ENCODE peak calls at places on chromosomes 1 and 21, in four cellular contexts. One of them, this sample, is unnamed.

GRCh38 chr1:84442256-84442655 is 36.8 kb upstream of the RPF1 start:
- DNase-seq in MM.1S: peak; percentile 56
- DNase-seq in fibroblast of lung: peak; percentile 94
- DNase-seq in hepatocyte: peak; percentile 57
- DNase-seq in this sample: peak; percentile 83

GRCh38 chr21:42520628-42521253 is 7.1 kb downstream of the SLC37A1 start:
- DNase-seq in hepatocyte: no peak
- DNase-seq in fibroblast of lung: no peak
- DNase-seq in MM.1S: no peak
- DNase-seq in this sample: no peak

GRCh38 chr1:169115891-169116585 is 9.5 kb downstream of the ATP1B1 start:
- DNase-seq in fibroblast of lung: no peak
- DNase-seq in hepatocyte: peak; percentile 88
- DNase-seq in MM.1S: peak; percentile 87
- DNase-seq in this sample: peak; percentile 90

GRCh38 chr1:57440096-57440495 is 16.2 kb upstream of the DAB1 start:
- DNase-seq in fibroblast of lung: no peak
- DNase-seq in hepatocyte: no peak
- DNase-seq in MM.1S: no peak
- DNase-seq in this sample: no peak

GRCh38 chr1:7372477-7373120 is 398.5 kb upstream of the VAMP3 start:
- DNase-seq in fibroblast of lung: no peak
- DNase-seq in MM.1S: no peak
- DNase-seq in hepatocyte: no peak
- DNase-seq in this sample: no peak

GRCh38 chr1:150976879-150977694 is 2.5 kb upstream of the CERS2 start:
- DNase-seq in hepatocyte: peak; percentile 76
- DNase-seq in MM.1S: peak; percentile 86
- DNase-seq in fibroblast of lung: no peak
- DNase-seq in this sample: peak; percentile 76

GRCh38 chr21:43206231-43207042 is 37.6 kb downstream of the CRYAA start:
- DNase-seq in hepatocyte: no peak
- DNase-seq in fibroblast of lung: no peak
- DNase-seq in MM.1S: no peak
- DNase-seq in this sample: no peak

GRCh38 chr1:175152006-175152652 is 40.4 kb downstream of the KIAA0040 start:
- DNase-seq in MM.1S: peak; percentile 68
- DNase-seq in fibroblast of lung: peak; percentile 42
- DNase-seq in hepatocyte: peak; percentile 77
- DNase-seq in this sample: no peak

GRCh38 chr21:16841917-16842316 is 670.9 kb upstream of the CXADR start:
- DNase-seq in hepatocyte: no peak
- DNase-seq in MM.1S: no peak
- DNase-seq in fibroblast of lung: no peak
- DNase-seq in this sample: no peak

GRCh38 chr1:226436472-226436854 is 28.6 kb upstream of the PARP1 start:
- DNase-seq in MM.1S: no peak
- DNase-seq in hepatocyte: no peak
- DNase-seq in fibroblast of lung: no peak
- DNase-seq in this sample: no peak

GRCh38 chr1:233357595-233358446 is 30.3 kb downstream of the MAP3K21 start:
- DNase-seq in MM.1S: peak; percentile 38
- DNase-seq in fibroblast of lung: no peak
- DNase-seq in hepatocyte: no peak
- DNase-seq in this sample: no peak

GRCh38 chr1:236688705-236689104 is 2.4 kb downstream of the ACTN2 start:
- DNase-seq in hepatocyte: no peak
- DNase-seq in fibroblast of lung: no peak
- DNase-seq in MM.1S: no peak
- DNase-seq in this sample: no peak

GRCh38 chr1:214439352-214440119 is 111.9 kb downstream of the PTPN14 start:
- DNase-seq in hepatocyte: peak; percentile 83
- DNase-seq in fibroblast of lung: peak; percentile 98
- DNase-seq in MM.1S: peak; percentile 96
- DNase-seq in this sample: peak; percentile 99

GRCh38 chr1:101302831-101303511 is 66.2 kb downstream of the S1PR1 start:
- DNase-seq in fibroblast of lung: no peak
- DNase-seq in MM.1S: no peak
- DNase-seq in hepatocyte: no peak
- DNase-seq in this sample: no peak

GRCh38 chr1:32874860-32875793 is 4.4 kb upstream of the FNDC5 start:
- DNase-seq in MM.1S: no peak
- DNase-seq in fibroblast of lung: no peak
- DNase-seq in hepatocyte: no peak
- DNase-seq in this sample: peak; percentile 21

GRCh38 chr1:89070509-89070908 is 5.5 kb upstream of the GBP1 start:
- DNase-seq in hepatocyte: no peak
- DNase-seq in MM.1S: no peak
- DNase-seq in fibroblast of lung: no peak
- DNase-seq in this sample: no peak

GRCh38 chr1:228867951-228868730 is 132.9 kb downstream of the RHOU start:
- DNase-seq in MM.1S: no peak
- DNase-seq in hepatocyte: no peak
- DNase-seq in fibroblast of lung: no peak
- DNase-seq in this sample: no peak

GRCh38 chr1:11617314-11617713 is 36.9 kb downstream of the FBXO2 start:
- DNase-seq in MM.1S: no peak
- DNase-seq in fibroblast of lung: no peak
- DNase-seq in hepatocyte: no peak
- DNase-seq in this sample: no peak

GRCh38 chr21:26167593-26167992 is 3.0 kb downstream of the APP start:
- DNase-seq in MM.1S: no peak
- DNase-seq in hepatocyte: no peak
- DNase-seq in fibroblast of lung: no peak
- DNase-seq in this sample: no peak

GRCh38 chr1:53526451-53527101 is 67.4 kb downstream of the DMRTB1 start:
- DNase-seq in MM.1S: no peak
- DNase-seq in hepatocyte: peak; percentile 91
- DNase-seq in fibroblast of lung: peak; percentile 81
- DNase-seq in this sample: no peak

GRCh38 chr1:58814251-58815068 is 30.6 kb upstream of the JUN start:
- DNase-seq in hepatocyte: peak; percentile 74
- DNase-seq in fibroblast of lung: peak; percentile 26
- DNase-seq in MM.1S: no peak
- DNase-seq in this sample: peak; percentile 63

GRCh38 chr1:241888232-241888631 is 40.2 kb downstream of the EXO1 start:
- DNase-seq in fibroblast of lung: peak; percentile 64
- DNase-seq in MM.1S: no peak
- DNase-seq in hepatocyte: no peak
- DNase-seq in this sample: peak; percentile 21

GRCh38 chr1:156295391-156295947 is at the start of gene GLMP:
- DNase-seq in fibroblast of lung: peak; percentile 81
- DNase-seq in hepatocyte: peak; percentile 87
- DNase-seq in MM.1S: peak; percentile 77
- DNase-seq in this sample: peak; percentile 36

GRCh38 chr1:209866201-209866600 is 38.4 kb downstream of the UTP25 start:
- DNase-seq in MM.1S: no peak
- DNase-seq in hepatocyte: no peak
- DNase-seq in fibroblast of lung: no peak
- DNase-seq in this sample: no peak

GRCh38 chr1:202625416-202626360 is 84.6 kb downstream of the SYT2 start:
- DNase-seq in MM.1S: peak; percentile 64
- DNase-seq in fibroblast of lung: peak; percentile 58
- DNase-seq in hepatocyte: peak; percentile 82
- DNase-seq in this sample: peak; percentile 17

GRCh38 chr1:10870493-10871096 is 74.1 kb upstream of the CASZ1 start:
- DNase-seq in fibroblast of lung: no peak
- DNase-seq in MM.1S: no peak
- DNase-seq in hepatocyte: no peak
- DNase-seq in this sample: no peak

GRCh38 chr1:22208265-22208972 is 65.5 kb upstream of the WNT4 start:
- DNase-seq in fibroblast of lung: no peak
- DNase-seq in MM.1S: no peak
- DNase-seq in hepatocyte: no peak
- DNase-seq in this sample: no peak

GRCh38 chr1:150415800-150416199 is 51.9 kb downstream of the RPRD2 start:
- DNase-seq in MM.1S: peak; percentile 33
- DNase-seq in hepatocyte: no peak
- DNase-seq in fibroblast of lung: no peak
- DNase-seq in this sample: no peak

GRCh38 chr1:197982266-197982665 is 65.1 kb downstream of the LHX9 start:
- DNase-seq in fibroblast of lung: no peak
- DNase-seq in hepatocyte: no peak
- DNase-seq in MM.1S: no peak
- DNase-seq in this sample: no peak

DNA sequence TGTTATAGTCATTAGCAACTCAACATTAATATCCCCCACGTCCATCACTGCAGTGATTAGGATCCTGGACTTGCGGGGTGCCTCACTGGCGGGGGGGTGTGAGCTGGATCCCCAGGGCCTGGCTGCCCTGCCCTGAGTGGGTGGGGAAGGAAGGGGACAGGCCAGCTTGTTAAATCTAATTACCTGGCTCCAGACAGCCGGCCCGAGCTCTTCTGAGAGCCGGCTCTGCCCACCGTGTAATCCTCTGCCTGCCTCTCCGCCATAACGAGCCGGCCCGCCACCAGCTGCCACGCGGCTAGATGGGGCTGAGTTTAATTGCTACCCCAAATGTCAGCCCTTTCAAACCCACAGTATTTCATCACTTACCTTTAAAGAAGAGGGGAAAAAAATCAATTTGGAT is 227.3 kb upstream of the CSF3R start:
- DNase-seq in fibroblast of lung: no peak
- DNase-seq in hepatocyte: no peak
- DNase-seq in MM.1S: no peak
- DNase-seq in this sample: no peak
- TF ChIP-seq EZH2 in fibroblast of lung: no peak
- TF ChIP-seq EZH2 in hepatocyte: no peak
- TF ChIP-seq EZH2 in MM.1S: no peak
- TF ChIP-seq EZH2 in this sample: no peak

GRCh38 chr1:1088801-1089680 is 14.9 kb upstream of the RNF223 start:
- DNase-seq in MM.1S: no peak
- DNase-seq in fibroblast of lung: no peak
- DNase-seq in hepatocyte: no peak
- DNase-seq in this sample: no peak

GRCh38 chr1:1091344-1092148 is 17.4 kb upstream of the RNF223 start:
- DNase-seq in fibroblast of lung: no peak
- DNase-seq in MM.1S: no peak
- DNase-seq in hepatocyte: peak; percentile 6
- DNase-seq in this sample: no peak

GRCh38 chr1:1092149-1092855 is 18.2 kb upstream of the RNF223 start:
- DNase-seq in MM.1S: no peak
- DNase-seq in hepatocyte: no peak
- DNase-seq in fibroblast of lung: no peak
- DNase-seq in this sample: no peak

GRCh38 chr1:1089731-1090423 is 15.8 kb upstream of the RNF223 start:
- DNase-seq in MM.1S: no peak
- DNase-seq in fibroblast of lung: no peak
- DNase-seq in hepatocyte: no peak
- DNase-seq in this sample: no peak

DNA sequence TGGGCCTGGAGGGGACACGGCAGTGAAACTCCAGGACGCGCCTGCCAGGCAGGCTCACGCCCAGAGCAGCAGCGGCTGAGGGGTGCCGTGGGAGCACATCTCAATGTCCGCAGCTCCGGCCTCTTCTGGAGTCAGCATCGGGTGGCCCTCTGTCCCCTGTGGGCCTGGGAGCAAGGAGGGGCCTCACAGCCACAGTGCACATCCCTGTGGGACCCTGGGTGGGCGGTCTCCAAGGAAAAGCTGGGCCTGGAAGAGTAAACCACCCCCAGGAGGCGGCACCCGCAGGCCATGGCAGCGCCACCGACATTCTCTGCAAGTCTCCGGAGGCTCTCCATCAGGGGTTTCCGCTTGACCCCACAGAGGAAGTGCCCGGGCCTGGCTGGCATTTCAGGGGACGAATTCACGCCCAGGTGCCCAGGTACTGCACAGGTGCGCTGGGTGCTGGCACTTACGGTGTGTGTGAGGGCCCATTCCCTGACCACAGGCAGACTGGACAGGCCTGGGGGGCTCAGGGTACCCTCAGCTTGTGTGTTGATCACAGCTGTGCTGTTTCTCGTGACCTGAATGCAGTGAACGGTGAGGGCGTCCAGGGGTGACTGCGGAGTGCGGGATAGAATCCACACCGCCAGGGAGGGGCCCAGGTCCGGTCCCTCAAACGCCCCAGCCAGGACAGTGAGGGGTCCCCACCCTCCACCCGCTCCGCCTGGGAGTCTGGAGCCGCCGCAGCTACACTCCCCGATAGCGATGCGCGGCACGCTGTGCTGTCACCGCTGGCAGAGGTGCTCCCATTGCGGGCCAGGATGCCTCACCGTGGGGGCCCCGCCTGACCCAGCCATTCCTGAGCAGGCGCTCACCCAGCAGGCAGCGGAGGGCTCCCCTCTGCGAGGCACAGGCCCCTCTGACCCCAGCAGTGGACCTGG is 16.6 kb upstream of the RNF223 start:
- DNase-seq in fibroblast of lung: no peak
- DNase-seq in hepatocyte: no peak
- DNase-seq in MM.1S: no peak
- DNase-seq in this sample: no peak
- TF ChIP-seq EZH2 in fibroblast of lung: no peak
- TF ChIP-seq EZH2 in hepatocyte: no peak
- TF ChIP-seq EZH2 in MM.1S: no peak
- TF ChIP-seq EZH2 in this sample: no peak

GRCh38 chr1:3527774-3528173 is 73.3 kb downstream of the ARHGEF16 start:
- DNase-seq in hepatocyte: no peak
- DNase-seq in MM.1S: no peak
- DNase-seq in fibroblast of lung: no peak
- DNase-seq in this sample: no peak

GRCh38 chr1:3529099-3529729 is 74.7 kb downstream of the ARHGEF16 start:
- DNase-seq in fibroblast of lung: no peak
- DNase-seq in MM.1S: no peak
- DNase-seq in hepatocyte: no peak
- DNase-seq in this sample: no peak

GRCh38 chr1:3530931-3531818 is 76.7 kb downstream of the ARHGEF16 start:
- DNase-seq in hepatocyte: peak; percentile 92
- DNase-seq in fibroblast of lung: peak; percentile 7
- DNase-seq in MM.1S: peak; percentile 60
- DNase-seq in this sample: peak; percentile 69

GRCh38 chr1:3531928-3532327 is 77.5 kb downstream of the ARHGEF16 start:
- DNase-seq in fibroblast of lung: no peak
- DNase-seq in MM.1S: no peak
- DNase-seq in hepatocyte: no peak
- DNase-seq in this sample: no peak

GRCh38 chr1:3530086-3530930 is 75.8 kb downstream of the ARHGEF16 start:
- DNase-seq in hepatocyte: peak; percentile 56
- DNase-seq in fibroblast of lung: no peak
- DNase-seq in MM.1S: no peak
- DNase-seq in this sample: peak; percentile 14
- TF ChIP-seq EZH2 in hepatocyte: no peak
- TF ChIP-seq EZH2 in fibroblast of lung: no peak
- TF ChIP-seq EZH2 in MM.1S: no peak
- TF ChIP-seq EZH2 in this sample: no peak

GRCh38 chr21:36482673-36483072 is 2.8 kb upstream of the CLDN14 start:
- DNase-seq in fibroblast of lung: no peak
- DNase-seq in hepatocyte: no peak
- DNase-seq in MM.1S: no peak
- DNase-seq in this sample: no peak

GRCh38 chr21:36483095-36483494 is 3.2 kb upstream of the CLDN14 start:
- DNase-seq in fibroblast of lung: no peak
- DNase-seq in hepatocyte: no peak
- DNase-seq in MM.1S: no peak
- DNase-seq in this sample: no peak

GRCh38 chr21:36487641-36488307 is 7.9 kb upstream of the CLDN14 start:
- DNase-seq in fibroblast of lung: no peak
- DNase-seq in hepatocyte: no peak
- DNase-seq in MM.1S: no peak
- DNase-seq in this sample: peak; percentile 87

GRCh38 chr21:36486246-36486645 is 6.3 kb upstream of the CLDN14 start:
- DNase-seq in MM.1S: no peak
- DNase-seq in fibroblast of lung: no peak
- DNase-seq in hepatocyte: no peak
- DNase-seq in this sample: no peak

GRCh38 chr21:36485476-36485875 is 5.6 kb upstream of the CLDN14 start:
- DNase-seq in fibroblast of lung: no peak
- DNase-seq in MM.1S: no peak
- DNase-seq in hepatocyte: no peak
- DNase-seq in this sample: no peak
- TF ChIP-seq EZH2 in fibroblast of lung: no peak
- TF ChIP-seq EZH2 in MM.1S: no peak
- TF ChIP-seq EZH2 in hepatocyte: no peak
- TF ChIP-seq EZH2 in this sample: no peak

This sample was measured in mammary epithelial cell.